ENCODE peak calls at places on chromosome 1, in five cellular contexts. L is activated CD4-positive, alpha-beta T cell treated with anti-CD3 and anti-CD28 coated beads, Interleukin-2, amount 50 U/mL, for 1 hour; I is Kasumi-1; P is mucosa of descending colon; N is T-helper 9 cell. H is an unnamed sample.

GRCh38 chr1:169427081-169427611 is at the start of gene CCDC181:
- DNase-seq in N (no peak), I (peak; percentile 43), P (no peak), L (peak; percentile 49), H (peak; percentile 22)

GRCh38 chr1:240217398-240217797 is 125.7 kb downstream of the FMN2 start:
- DNase-seq in I (no peak), P (no peak), L (no peak), N (no peak), H (no peak)

GRCh38 chr1:16677552-16678423 is 11.0 kb upstream of the RNU1-3 start:
- DNase-seq in I (no peak), N (no peak), P (no peak), L (no peak), H (no peak)

GRCh38 chr1:209080170-209080781 is 503.2 kb upstream of the CAMK1G start:
- DNase-seq in N (no peak), L (no peak), I (no peak), P (no peak), H (no peak)

GRCh38 chr1:143698016-143698415 is 273.8 kb downstream of the FAM72C start:
- DNase-seq in P (peak; percentile 62), I (peak; percentile 53), N (no peak), L (no peak), H (peak; percentile 69)

GRCh38 chr1:168488153-168488552 is 55.6 kb downstream of the XCL2 start:
- DNase-seq in I (peak; percentile 9), P (no peak), L (no peak), N (no peak), H (no peak)

GRCh38 chr1:245154429-245155185 is at the start of gene KIF26B:
- DNase-seq in P (no peak), N (no peak), I (peak; percentile 29), L (no peak), H (no peak)

GRCh38 chr1:237205400-237206064 is 163.5 kb downstream of the RYR2 start:
- DNase-seq in N (no peak), P (peak; percentile 55), L (no peak), I (no peak), H (no peak)

GRCh38 chr1:97138515-97139032 is 417.0 kb downstream of the PTBP2 start:
- DNase-seq in L (no peak), P (no peak), N (no peak), I (no peak), H (no peak)

GRCh38 chr1:163565171-163565570 is 243.4 kb downstream of the NUF2 start:
- DNase-seq in L (no peak), P (no peak), I (no peak), N (no peak), H (no peak)